ENCODE peak calls at places on chromosomes 12 and 14, in four cellular contexts. Z is T follicular helper cell; E is activated CD8-positive, alpha-beta memory T cell treated with anti-CD3 and anti-CD28 coated beads for 1 hour; K is activated naive CD8-positive, alpha-beta T cell treated with anti-CD3 and anti-CD28 coated beads, Interleukin-2, amount 50 U/mL, for 24 hours. V is an unnamed sample.

GRCh38 chr14:22390824-22391461 is 198.1 kb downstream of the DAD1 start:
- DNase-seq in Z (no peak), E (no peak), K (no peak), V (no peak)

GRCh38 chr14:52700701-52701172 is 5.4 kb upstream of the ERO1A start:
- DNase-seq in Z (no peak), E (no peak), K (no peak), V (no peak)

GRCh38 chr12:121810833-121811433 is 7.1 kb downstream of the SETD1B start:
- DNase-seq in Z (no peak), E (no peak), K (no peak), V (no peak)

GRCh38 chr14:51616724-51617409 is 34.8 kb upstream of the FRMD6 start:
- DNase-seq in Z (no peak), E (no peak), K (no peak), V (peak)

GRCh38 chr14:43471595-43471994 is 1035.5 kb downstream of the FSCB start:
- DNase-seq in Z (no peak), E (no peak), K (no peak), V (no peak)

GRCh38 chr12:56872366-56872765 is 61.8 kb downstream of the SDR9C7 start:
- DNase-seq in Z (no peak), E (no peak), K (no peak), V (no peak)

GRCh38 chr12:96255077-96255476 is 60.9 kb downstream of the ELK3 start:
- DNase-seq in Z (no peak), E (no peak), K (no peak), V (peak)

GRCh38 chr14:93033983-93034670 is 81.6 kb downstream of the ITPK1 start:
- DNase-seq in Z (peak), E (no peak), K (peak), V (no peak)

GRCh38 chr14:26370118-26370517 is 227.7 kb downstream of the NOVA1 start:
- DNase-seq in Z (no peak), E (no peak), K (no peak), V (no peak)

GRCh38 chr12:103632554-103633216 is 45.6 kb downstream of the STAB2 start:
- DNase-seq in Z (no peak), E (no peak), K (peak), V (no peak)

GRCh38 chr12:22083167-22083566 is 37.1 kb downstream of the CMAS start:
- DNase-seq in Z (peak), E (no peak), K (no peak), V (no peak)

GRCh38 chr12:55931780-55932545 is 1.0 kb downstream of the DGKA start:
- DNase-seq in Z (peak), E (no peak), K (peak), V (no peak)

GRCh38 chr12:126831115-126831514 is 1435.9 kb upstream of the TMEM132C start:
- DNase-seq in Z (no peak), E (no peak), K (no peak), V (no peak)

GRCh38 chr12:68374315-68374982 is 42.3 kb upstream of the MDM1 start:
- DNase-seq in Z (peak), E (no peak), K (no peak), V (no peak)

GRCh38 chr12:123379391-123379790 is 4.5 kb upstream of the KMT5A start:
- DNase-seq in Z (no peak), E (no peak), K (no peak), V (no peak)

GRCh38 chr12:120457133-120457532 is 10.9 kb downstream of the GATC start:
- DNase-seq in Z (no peak), E (no peak), K (no peak), V (no peak)

GRCh38 chr12:54596526-54596946 is 8.1 kb upstream of the PPP1R1A start:
- DNase-seq in Z (peak), E (no peak), K (peak), V (no peak)

GRCh38 chr14:50319293-50319692 is 7.2 kb downstream of the DMAC2L start:
- DNase-seq in Z (no peak), E (no peak), K (no peak), V (no peak)

GRCh38 chr12:49750027-49750977 is 8.9 kb downstream of the TMBIM6 start:
- DNase-seq in Z (peak), E (no peak), K (peak), V (peak)

GRCh38 chr14:25111061-25111601 is 61.2 kb upstream of the STXBP6 start:
- DNase-seq in Z (no peak), E (no peak), K (no peak), V (no peak)

GRCh38 chr12:91913124-91913523 is 232.5 kb downstream of the BTG1 start:
- DNase-seq in Z (no peak), E (no peak), K (no peak), V (no peak)

GRCh38 chr12:91562476-91562875 is 379.9 kb upstream of the DCN start:
- DNase-seq in Z (no peak), E (no peak), K (no peak), V (no peak)